ENCODE peak calls at places on chromosomes 16 and 17, in ten cellular contexts. One of them, this sample, is unnamed.

GRCh38 chr16:58116046-58116445 is 13.1 kb downstream of the CFAP20 start:
- DNase-seq in body of pancreas: no peak
- DNase-seq in neural progenitor cell: no peak
- DNase-seq in A549: no peak
- DNase-seq in CD8-positive, alpha-beta T cell: no peak
- DNase-seq in transverse colon: no peak
- DNase-seq in MM.1S: no peak
- DNase-seq in heart right ventricle: no peak
- DNase-seq in ovary: no peak
- DNase-seq in right lobe of liver: no peak
- DNase-seq in this sample: no peak

GRCh38 chr16:80852261-80852872 is 48.0 kb upstream of the CDYL2 start:
- DNase-seq in body of pancreas: no peak
- DNase-seq in neural progenitor cell: peak; percentile 48
- DNase-seq in A549: peak; percentile 46
- DNase-seq in CD8-positive, alpha-beta T cell: no peak
- DNase-seq in transverse colon: peak; percentile 11
- DNase-seq in MM.1S: peak; percentile 33
- DNase-seq in heart right ventricle: no peak
- DNase-seq in ovary: no peak
- DNase-seq in right lobe of liver: no peak
- DNase-seq in this sample: peak; percentile 6

GRCh38 chr16:58636474-58636873 is 6.8 kb upstream of the CNOT1 start:
- DNase-seq in body of pancreas: no peak
- DNase-seq in neural progenitor cell: no peak
- DNase-seq in A549: no peak
- DNase-seq in CD8-positive, alpha-beta T cell: no peak
- DNase-seq in transverse colon: no peak
- DNase-seq in MM.1S: no peak
- DNase-seq in heart right ventricle: no peak
- DNase-seq in ovary: no peak
- DNase-seq in right lobe of liver: peak; percentile 8
- DNase-seq in this sample: no peak

GRCh38 chr16:87492241-87492635 is 586 bp downstream of the ZCCHC14 start:
- DNase-seq in body of pancreas: no peak
- DNase-seq in neural progenitor cell: no peak
- DNase-seq in A549: no peak
- DNase-seq in CD8-positive, alpha-beta T cell: no peak
- DNase-seq in transverse colon: no peak
- DNase-seq in MM.1S: no peak
- DNase-seq in heart right ventricle: no peak
- DNase-seq in ovary: no peak
- DNase-seq in right lobe of liver: no peak
- DNase-seq in this sample: no peak

GRCh38 chr17:30000001-30000754 is 58.7 kb downstream of the EFCAB5 start:
- DNase-seq in body of pancreas: no peak
- DNase-seq in neural progenitor cell: no peak
- DNase-seq in A549: peak; percentile 27
- DNase-seq in CD8-positive, alpha-beta T cell: no peak
- DNase-seq in transverse colon: no peak
- DNase-seq in MM.1S: peak; percentile 59
- DNase-seq in heart right ventricle: no peak
- DNase-seq in ovary: no peak
- DNase-seq in right lobe of liver: no peak
- DNase-seq in this sample: no peak

GRCh38 chr16:14378131-14378551 is 251.9 kb downstream of the PARN start:
- DNase-seq in body of pancreas: no peak
- DNase-seq in neural progenitor cell: no peak
- DNase-seq in A549: peak; percentile 73
- DNase-seq in CD8-positive, alpha-beta T cell: no peak
- DNase-seq in transverse colon: no peak
- DNase-seq in MM.1S: peak; percentile 54
- DNase-seq in heart right ventricle: no peak
- DNase-seq in ovary: no peak
- DNase-seq in right lobe of liver: no peak
- DNase-seq in this sample: peak; percentile 22

GRCh38 chr17:49528966-49529365 is 33.9 kb downstream of the NGFR start:
- DNase-seq in body of pancreas: no peak
- DNase-seq in neural progenitor cell: no peak
- DNase-seq in A549: no peak
- DNase-seq in CD8-positive, alpha-beta T cell: no peak
- DNase-seq in transverse colon: no peak
- DNase-seq in MM.1S: no peak
- DNase-seq in heart right ventricle: no peak
- DNase-seq in ovary: no peak
- DNase-seq in right lobe of liver: no peak
- DNase-seq in this sample: no peak

GRCh38 chr17:42754782-42755181 is 6.2 kb upstream of the RAMP2 start:
- DNase-seq in body of pancreas: no peak
- DNase-seq in neural progenitor cell: no peak
- DNase-seq in A549: no peak
- DNase-seq in CD8-positive, alpha-beta T cell: no peak
- DNase-seq in transverse colon: no peak
- DNase-seq in MM.1S: no peak
- DNase-seq in heart right ventricle: peak; percentile 26
- DNase-seq in ovary: no peak
- DNase-seq in right lobe of liver: no peak
- DNase-seq in this sample: no peak

GRCh38 chr16:84314373-84314772 is 19.7 kb downstream of the WFDC1 start:
- DNase-seq in body of pancreas: no peak
- DNase-seq in neural progenitor cell: no peak
- DNase-seq in A549: no peak
- DNase-seq in CD8-positive, alpha-beta T cell: no peak
- DNase-seq in transverse colon: no peak
- DNase-seq in MM.1S: no peak
- DNase-seq in heart right ventricle: no peak
- DNase-seq in ovary: no peak
- DNase-seq in right lobe of liver: no peak
- DNase-seq in this sample: no peak

GRCh38 chr17:77372444-77373297 is 231.9 kb downstream of the SEC14L1 start:
- DNase-seq in body of pancreas: peak; percentile 67
- DNase-seq in neural progenitor cell: peak; percentile 95
- DNase-seq in A549: no peak
- DNase-seq in CD8-positive, alpha-beta T cell: peak; percentile 49
- DNase-seq in transverse colon: peak; percentile 81
- DNase-seq in MM.1S: peak; percentile 75
- DNase-seq in heart right ventricle: peak; percentile 92
- DNase-seq in ovary: peak; percentile 93
- DNase-seq in right lobe of liver: peak; percentile 83
- DNase-seq in this sample: no peak

GRCh38 chr17:1764274-1764673 is 2.4 kb downstream of the SERPINF1 start:
- DNase-seq in body of pancreas: peak; percentile 74
- DNase-seq in neural progenitor cell: no peak
- DNase-seq in A549: no peak
- DNase-seq in CD8-positive, alpha-beta T cell: peak; percentile 51
- DNase-seq in transverse colon: peak; percentile 84
- DNase-seq in MM.1S: peak; percentile 96
- DNase-seq in heart right ventricle: peak; percentile 71
- DNase-seq in ovary: peak; percentile 70
- DNase-seq in right lobe of liver: peak; percentile 78
- DNase-seq in this sample: peak; percentile 66

GRCh38 chr17:73419896-73420295 is 108.1 kb upstream of the CDC42EP4 start:
- DNase-seq in body of pancreas: no peak
- DNase-seq in neural progenitor cell: no peak
- DNase-seq in A549: no peak
- DNase-seq in CD8-positive, alpha-beta T cell: no peak
- DNase-seq in transverse colon: no peak
- DNase-seq in MM.1S: no peak
- DNase-seq in heart right ventricle: no peak
- DNase-seq in ovary: no peak
- DNase-seq in right lobe of liver: no peak
- DNase-seq in this sample: no peak

GRCh38 chr17:57861000-57861736 is 11.3 kb upstream of the MRPS23 start:
- DNase-seq in body of pancreas: peak; percentile 88
- DNase-seq in neural progenitor cell: peak; percentile 41
- DNase-seq in A549: peak; percentile 90
- DNase-seq in CD8-positive, alpha-beta T cell: peak; percentile 19
- DNase-seq in transverse colon: peak; percentile 76
- DNase-seq in MM.1S: peak; percentile 55
- DNase-seq in heart right ventricle: peak; percentile 56
- DNase-seq in ovary: no peak
- DNase-seq in right lobe of liver: no peak
- DNase-seq in this sample: peak; percentile 58

GRCh38 chr17:20068445-20068844 is 59.3 kb downstream of the SPECC1 start:
- DNase-seq in body of pancreas: no peak
- DNase-seq in neural progenitor cell: no peak
- DNase-seq in A549: no peak
- DNase-seq in CD8-positive, alpha-beta T cell: no peak
- DNase-seq in transverse colon: no peak
- DNase-seq in MM.1S: no peak
- DNase-seq in heart right ventricle: no peak
- DNase-seq in ovary: no peak
- DNase-seq in right lobe of liver: no peak
- DNase-seq in this sample: no peak

GRCh38 chr17:18371455-18371854 is 6.1 kb upstream of the EVPLL start:
- DNase-seq in body of pancreas: no peak
- DNase-seq in neural progenitor cell: no peak
- DNase-seq in A549: no peak
- DNase-seq in CD8-positive, alpha-beta T cell: no peak
- DNase-seq in transverse colon: no peak
- DNase-seq in MM.1S: no peak
- DNase-seq in heart right ventricle: no peak
- DNase-seq in ovary: no peak
- DNase-seq in right lobe of liver: no peak
- DNase-seq in this sample: no peak

GRCh38 chr17:18374216-18374615 is 3.4 kb upstream of the EVPLL start:
- DNase-seq in body of pancreas: no peak
- DNase-seq in neural progenitor cell: no peak
- DNase-seq in A549: no peak
- DNase-seq in CD8-positive, alpha-beta T cell: no peak
- DNase-seq in transverse colon: no peak
- DNase-seq in MM.1S: no peak
- DNase-seq in heart right ventricle: no peak
- DNase-seq in ovary: no peak
- DNase-seq in right lobe of liver: no peak
- DNase-seq in this sample: no peak

GRCh38 chr17:18368948-18369347 is 5.6 kb upstream of the SHMT1 start:
- DNase-seq in body of pancreas: no peak
- DNase-seq in neural progenitor cell: no peak
- DNase-seq in A549: no peak
- DNase-seq in CD8-positive, alpha-beta T cell: no peak
- DNase-seq in transverse colon: no peak
- DNase-seq in MM.1S: no peak
- DNase-seq in heart right ventricle: no peak
- DNase-seq in ovary: no peak
- DNase-seq in right lobe of liver: no peak
- DNase-seq in this sample: no peak

GRCh38 chr17:18370761-18371160 is 6.8 kb upstream of the EVPLL start:
- DNase-seq in body of pancreas: no peak
- DNase-seq in neural progenitor cell: no peak
- DNase-seq in A549: no peak
- DNase-seq in CD8-positive, alpha-beta T cell: no peak
- DNase-seq in transverse colon: no peak
- DNase-seq in MM.1S: no peak
- DNase-seq in heart right ventricle: no peak
- DNase-seq in ovary: no peak
- DNase-seq in right lobe of liver: no peak
- DNase-seq in this sample: no peak
- H3K4me3 ChIP-seq in body of pancreas: no peak overlapping the region
- H3K4me3 ChIP-seq in neural progenitor cell: no peak overlapping the region
- H3K4me3 ChIP-seq in A549: no peak overlapping the region
- H3K4me3 ChIP-seq in CD8-positive, alpha-beta T cell: no peak overlapping the region
- H3K4me3 ChIP-seq in transverse colon: no peak overlapping the region
- H3K4me3 ChIP-seq in MM.1S: no peak overlapping the region
- H3K4me3 ChIP-seq in heart right ventricle: no peak overlapping the region
- H3K4me3 ChIP-seq in ovary: no peak overlapping the region
- H3K4me3 ChIP-seq in right lobe of liver: no peak overlapping the region
- H3K4me3 ChIP-seq in this sample: no peak overlapping the region

DNA sequence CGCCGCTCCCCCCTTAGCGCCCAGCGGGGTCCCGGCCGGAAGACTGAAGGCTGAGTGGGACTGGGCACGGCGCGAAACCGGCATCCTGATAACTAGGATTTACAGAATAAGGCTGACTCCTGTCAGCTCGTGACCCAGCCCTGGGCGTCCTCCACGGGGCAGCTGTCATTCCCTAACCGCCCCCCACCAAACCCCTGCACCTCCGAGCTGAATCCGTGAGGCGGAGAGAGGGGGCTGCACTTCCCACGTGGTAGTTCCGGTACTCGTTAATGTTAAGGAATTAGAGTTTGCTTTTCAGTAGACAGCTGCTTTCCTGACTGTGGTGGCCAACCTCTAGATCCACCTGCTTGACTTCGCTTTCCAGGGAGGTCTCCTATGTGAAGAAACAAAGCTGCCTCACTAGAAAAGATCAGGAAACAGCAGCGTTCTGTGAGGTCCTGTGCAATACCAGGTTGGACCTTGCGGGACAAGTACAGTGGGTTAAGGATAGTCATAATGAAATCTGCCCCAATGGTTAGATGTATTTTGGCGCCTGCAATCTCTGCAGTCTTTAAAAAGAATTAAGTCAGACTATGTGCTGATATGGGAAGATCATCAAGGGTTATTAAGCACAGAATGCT is 1.0 kb upstream of the WBP2 start:
- DNase-seq in body of pancreas: peak; percentile 54
- DNase-seq in neural progenitor cell: no peak
- DNase-seq in A549: peak; percentile 56
- DNase-seq in CD8-positive, alpha-beta T cell: no peak
- DNase-seq in transverse colon: peak; percentile 51
- DNase-seq in MM.1S: peak; percentile 41
- DNase-seq in heart right ventricle: no peak
- DNase-seq in ovary: no peak
- DNase-seq in right lobe of liver: no peak
- DNase-seq in this sample: no peak
- TF ChIP-seq CTCF in body of pancreas: no peak
- TF ChIP-seq CTCF in neural progenitor cell: no peak
- TF ChIP-seq CTCF in A549: no peak
- TF ChIP-seq CTCF in CD8-positive, alpha-beta T cell: peak; percentile 27
- TF ChIP-seq CTCF in transverse colon: no peak
- TF ChIP-seq CTCF in MM.1S: peak; percentile 35
- TF ChIP-seq CTCF in heart right ventricle: peak; percentile 54
- TF ChIP-seq CTCF in ovary: no peak
- TF ChIP-seq CTCF in right lobe of liver: peak; percentile 41
- TF ChIP-seq CTCF in this sample: no peak

GRCh38 chr17:71363661-71364060 is 757.2 kb upstream of the SOX9 start:
- DNase-seq in body of pancreas: no peak
- DNase-seq in neural progenitor cell: no peak
- DNase-seq in A549: no peak
- DNase-seq in CD8-positive, alpha-beta T cell: no peak
- DNase-seq in transverse colon: no peak
- DNase-seq in MM.1S: no peak
- DNase-seq in heart right ventricle: no peak
- DNase-seq in ovary: no peak
- DNase-seq in right lobe of liver: no peak
- DNase-seq in this sample: no peak
- H3K9me3 ChIP-seq in body of pancreas: no peaks in the 10 kb centered on the region
- H3K9me3 ChIP-seq in neural progenitor cell: no peaks in the 10 kb centered on the region
- H3K9me3 ChIP-seq in A549: no peaks in the 10 kb centered on the region
- H3K9me3 ChIP-seq in CD8-positive, alpha-beta T cell: no peaks in the 10 kb centered on the region
- H3K9me3 ChIP-seq in transverse colon: no peaks in the 10 kb centered on the region
- H3K9me3 ChIP-seq in MM.1S: no peaks in the 10 kb centered on the region
- H3K9me3 ChIP-seq in heart right ventricle: no peaks in the 10 kb centered on the region
- H3K9me3 ChIP-seq in ovary: no peaks in the 10 kb centered on the region
- H3K9me3 ChIP-seq in right lobe of liver: no peaks in the 10 kb centered on the region
- H3K9me3 ChIP-seq in this sample: peaks cover 7% of the 10 kb centered on the region

DNA sequence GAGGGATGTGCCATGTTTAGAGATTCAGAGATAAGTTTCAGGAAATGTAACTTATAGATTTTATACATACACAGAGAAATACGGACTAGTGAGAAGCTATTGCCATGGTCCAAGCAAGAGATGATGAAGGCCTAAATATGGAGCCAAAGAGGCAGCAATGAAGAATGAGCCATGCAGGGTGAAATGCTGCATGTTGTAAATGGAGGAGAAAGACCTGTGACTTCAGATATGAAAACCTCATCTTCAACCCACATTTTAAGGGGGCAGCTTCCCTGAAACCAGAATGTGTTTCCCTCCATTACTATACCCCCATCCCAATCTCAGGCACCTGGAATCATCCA is 2.9 kb downstream of the CCL2 start:
- DNase-seq in body of pancreas: no peak
- DNase-seq in neural progenitor cell: no peak
- DNase-seq in A549: no peak
- DNase-seq in CD8-positive, alpha-beta T cell: no peak
- DNase-seq in transverse colon: no peak
- DNase-seq in MM.1S: no peak
- DNase-seq in heart right ventricle: no peak
- DNase-seq in ovary: no peak
- DNase-seq in right lobe of liver: no peak
- DNase-seq in this sample: no peak
- H3K4me3 ChIP-seq in body of pancreas: no peak overlapping the region
- H3K4me3 ChIP-seq in neural progenitor cell: no peak overlapping the region
- H3K4me3 ChIP-seq in A549: no peak overlapping the region
- H3K4me3 ChIP-seq in CD8-positive, alpha-beta T cell: no peak overlapping the region
- H3K4me3 ChIP-seq in transverse colon: no peak overlapping the region
- H3K4me3 ChIP-seq in MM.1S: no peak overlapping the region
- H3K4me3 ChIP-seq in heart right ventricle: no peak overlapping the region
- H3K4me3 ChIP-seq in ovary: no peak overlapping the region
- H3K4me3 ChIP-seq in right lobe of liver: no peak overlapping the region
- H3K4me3 ChIP-seq in this sample: no peak overlapping the region